ENCODE peak calls at places on chromosome 16, in four cellular contexts. One of them, this sample, is unnamed. For H3K9me3, the result is how much of the 10 kb centered on the place peaks cover.

GRCh38 chr16:77431131-77431670 is 3.6 kb downstream of the ADAMTS18 start:
- DNase-seq in HepG2: no peak
- DNase-seq in GM12878: no peak
- DNase-seq in H1: no peak
- DNase-seq in this sample: no peak

GRCh38 chr16:27235055-27235937 is 32.0 kb downstream of the KDM8 start:
- DNase-seq in H1: no peak
- DNase-seq in GM12878: peak
- DNase-seq in HepG2: peak
- DNase-seq in this sample: peak

GRCh38 chr16:30473231-30474061 is 904 bp downstream of the ITGAL start:
- DNase-seq in H1: no peak
- DNase-seq in GM12878: no peak
- DNase-seq in HepG2: no peak
- DNase-seq in this sample: no peak

GRCh38 chr16:6341993-6342392 is 990.7 kb upstream of the RBFOX1 start:
- DNase-seq in GM12878: no peak
- DNase-seq in H1: no peak
- DNase-seq in HepG2: no peak
- DNase-seq in this sample: peak

GRCh38 chr16:57642368-57643135 is 14.1 kb downstream of the ADGRG1 start:
- DNase-seq in HepG2: no peak
- DNase-seq in H1: no peak
- DNase-seq in GM12878: no peak
- DNase-seq in this sample: no peak

GRCh38 chr16:17206712-17207111 is 264.0 kb downstream of the XYLT1 start:
- DNase-seq in H1: no peak
- DNase-seq in HepG2: no peak
- DNase-seq in GM12878: no peak
- DNase-seq in this sample: no peak

GRCh38 chr16:82638095-82638798 is 11.5 kb downstream of the CDH13 start:
- DNase-seq in H1: no peak
- DNase-seq in HepG2: no peak
- DNase-seq in GM12878: no peak
- DNase-seq in this sample: no peak

GRCh38 chr16:73356401-73357079 is 308.6 kb upstream of the ZFHX3 start:
- DNase-seq in GM12878: no peak
- DNase-seq in HepG2: no peak
- DNase-seq in H1: no peak
- DNase-seq in this sample: peak

GRCh38 chr16:28200661-28201060 is 11.1 kb downstream of the XPO6 start:
- DNase-seq in H1: no peak
- DNase-seq in GM12878: no peak
- DNase-seq in HepG2: no peak
- DNase-seq in this sample: no peak

GRCh38 chr16:11621539-11621919 is 34.8 kb upstream of the LITAF start:
- DNase-seq in H1: no peak
- DNase-seq in GM12878: no peak
- DNase-seq in HepG2: no peak
- DNase-seq in this sample: no peak

GRCh38 chr16:11609474-11610120 is 22.9 kb upstream of the LITAF start:
- DNase-seq in GM12878: no peak
- DNase-seq in H1: no peak
- DNase-seq in HepG2: no peak
- DNase-seq in this sample: no peak

GRCh38 chr16:81005644-81006471 is 827 bp downstream of the CMC2 start:
- DNase-seq in H1: no peak
- DNase-seq in GM12878: no peak
- DNase-seq in HepG2: peak
- DNase-seq in this sample: no peak

GRCh38 chr16:47888142-47888541 is 267.7 kb downstream of the ABCC12 start:
- DNase-seq in HepG2: peak
- DNase-seq in H1: no peak
- DNase-seq in GM12878: no peak
- DNase-seq in this sample: peak

GRCh38 chr16:12675852-12676251 is 127.8 kb downstream of the CPPED1 start:
- DNase-seq in HepG2: no peak
- DNase-seq in H1: no peak
- DNase-seq in GM12878: no peak
- DNase-seq in this sample: no peak

GRCh38 chr16:58054289-58054688 is 28.7 kb downstream of the MMP15 start:
- DNase-seq in HepG2: no peak
- DNase-seq in H1: no peak
- DNase-seq in GM12878: no peak
- DNase-seq in this sample: no peak

DNA sequence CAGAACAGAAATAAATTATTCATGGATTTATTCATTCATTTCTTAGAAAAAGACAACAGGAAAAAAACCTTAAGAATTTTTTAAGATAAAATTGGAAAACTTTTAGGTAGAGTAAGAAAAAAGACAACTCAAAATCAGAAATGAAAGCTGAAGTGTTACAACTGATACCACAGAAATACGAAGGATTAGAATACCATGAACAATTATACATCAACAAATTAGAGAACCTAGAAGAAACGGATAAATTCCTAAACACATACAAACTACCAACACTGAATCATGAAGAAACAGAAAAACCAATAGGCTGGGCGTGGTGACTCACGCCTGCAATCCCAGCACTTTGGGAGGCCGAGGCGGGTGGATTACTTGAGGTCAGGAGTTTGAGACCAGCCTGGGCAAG is 27.8 kb downstream of the CTRB2 start:
- DNase-seq in HepG2: no peak
- DNase-seq in GM12878: no peak
- DNase-seq in H1: no peak
- DNase-seq in this sample: no peak
- H3K9me3 ChIP-seq in HepG2: under half
- H3K9me3 ChIP-seq in GM12878: under half
- H3K9me3 ChIP-seq in H1: under half
- H3K9me3 ChIP-seq in this sample: under half

GRCh38 chr16:54417384-54417783 is 130.8 kb upstream of the IRX3 start:
- DNase-seq in GM12878: no peak
- DNase-seq in H1: no peak
- DNase-seq in HepG2: no peak
- DNase-seq in this sample: no peak
- TF ChIP-seq SUZ12 in GM12878: no peak
- TF ChIP-seq SUZ12 in H1: no peak
- TF ChIP-seq SUZ12 in HepG2: no peak
- TF ChIP-seq SUZ12 in this sample: no peak

DNA sequence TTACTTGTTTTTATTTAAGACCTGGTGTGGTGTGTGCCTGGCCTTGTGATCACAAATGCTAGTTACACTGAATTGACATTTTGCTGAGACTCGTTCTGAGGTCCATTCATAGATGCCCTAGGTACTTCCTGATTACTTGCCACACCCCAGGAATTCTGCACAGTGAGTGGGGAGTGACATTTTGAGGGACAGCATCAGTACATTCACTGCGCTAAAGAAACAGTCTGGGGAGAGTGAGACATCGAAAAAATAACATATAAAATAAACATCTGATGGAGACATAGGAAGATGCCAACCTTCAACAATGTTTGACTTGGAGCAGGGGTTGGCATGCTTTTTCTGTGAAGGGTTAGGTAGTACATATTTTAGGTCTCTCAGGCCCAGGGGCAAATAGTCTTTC is 30.4 kb downstream of the ABCC1 start:
- DNase-seq in HepG2: no peak
- DNase-seq in H1: no peak
- DNase-seq in GM12878: no peak
- DNase-seq in this sample: no peak
- H3K9me3 ChIP-seq in HepG2: under half
- H3K9me3 ChIP-seq in H1: under half
- H3K9me3 ChIP-seq in GM12878: half or more
- H3K9me3 ChIP-seq in this sample: half or more

GRCh38 chr16:74449470-74449869 is 28.2 kb upstream of the CLEC18B start:
- DNase-seq in GM12878: no peak
- DNase-seq in HepG2: no peak
- DNase-seq in H1: no peak
- DNase-seq in this sample: no peak

GRCh38 chr16:74450236-74450635 is 29.0 kb upstream of the CLEC18B start:
- DNase-seq in H1: no peak
- DNase-seq in HepG2: no peak
- DNase-seq in GM12878: no peak
- DNase-seq in this sample: no peak

GRCh38 chr16:74448990-74449389 is 27.7 kb upstream of the CLEC18B start:
- DNase-seq in GM12878: no peak
- DNase-seq in H1: no peak
- DNase-seq in HepG2: no peak
- DNase-seq in this sample: no peak

GRCh38 chr16:74446866-74447265 is 25.6 kb upstream of the CLEC18B start:
- DNase-seq in HepG2: no peak
- DNase-seq in GM12878: no peak
- DNase-seq in H1: no peak
- DNase-seq in this sample: no peak

GRCh38 chr16:74447578-74447977 is 26.3 kb upstream of the CLEC18B start:
- DNase-seq in H1: no peak
- DNase-seq in HepG2: no peak
- DNase-seq in GM12878: no peak
- DNase-seq in this sample: no peak
- TF ChIP-seq SUZ12 in H1: no peak
- TF ChIP-seq SUZ12 in HepG2: no peak
- TF ChIP-seq SUZ12 in GM12878: no peak
- TF ChIP-seq SUZ12 in this sample: no peak

DNA sequence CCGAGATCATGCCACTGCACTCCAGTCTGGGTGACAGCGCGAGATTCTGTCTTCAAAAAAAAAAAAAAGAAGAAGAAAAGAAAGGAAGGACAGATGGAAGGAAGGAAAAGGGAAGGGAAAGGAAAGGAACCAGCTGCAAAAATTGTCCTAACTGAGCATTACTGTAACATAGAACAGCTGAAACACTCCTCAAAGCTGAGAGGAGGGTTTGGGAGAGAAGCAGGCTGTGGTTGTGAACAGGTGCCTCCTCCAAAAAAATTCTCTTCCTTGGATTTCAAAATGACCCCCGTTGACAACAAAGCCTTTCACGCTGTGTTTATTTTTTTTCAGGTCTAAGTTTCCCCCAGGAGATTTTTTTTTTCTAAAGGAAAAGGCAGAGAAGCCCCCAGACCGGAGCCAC is 541.4 kb downstream of the WWOX start:
- DNase-seq in HepG2: no peak
- DNase-seq in H1: no peak
- DNase-seq in GM12878: no peak
- DNase-seq in this sample: no peak
- H3K9me3 ChIP-seq in HepG2: under half
- H3K9me3 ChIP-seq in H1: under half
- H3K9me3 ChIP-seq in GM12878: under half
- H3K9me3 ChIP-seq in this sample: under half

DNA sequence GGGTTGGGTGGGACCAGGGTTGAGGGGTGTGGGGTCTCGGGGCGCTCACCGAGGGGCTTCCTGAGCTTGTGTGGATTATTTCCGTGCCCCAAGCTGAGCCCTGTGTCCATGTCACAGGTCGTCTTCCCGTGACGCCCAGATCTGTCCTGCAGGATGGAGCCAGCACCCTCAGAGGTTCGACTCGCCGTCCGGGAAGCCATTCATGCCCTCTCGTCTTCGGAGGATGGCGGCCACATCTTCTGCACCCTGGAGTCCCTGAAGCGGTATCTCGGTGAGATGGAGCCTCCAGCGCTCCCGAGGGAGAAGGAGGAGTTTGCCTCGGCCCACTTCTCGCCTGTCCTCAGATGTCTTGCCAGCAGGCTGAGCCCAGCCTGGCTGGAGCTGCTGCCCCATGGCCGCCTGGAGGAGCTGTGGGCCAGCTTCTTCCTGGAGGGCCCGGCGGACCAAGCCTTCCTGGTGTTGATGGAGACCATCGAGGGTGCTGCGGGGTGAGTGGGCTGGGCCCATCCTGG is 1.0 kb downstream of the TELO2 start:
- DNase-seq in GM12878: no peak
- DNase-seq in H1: no peak
- DNase-seq in HepG2: peak
- DNase-seq in this sample: no peak
- TF ChIP-seq SUZ12 in GM12878: no peak
- TF ChIP-seq SUZ12 in H1: no peak
- TF ChIP-seq SUZ12 in HepG2: no peak
- TF ChIP-seq SUZ12 in this sample: no peak

GRCh38 chr16:34743115-34743514 is 1283.7 kb downstream of the TP53TG3F start:
- DNase-seq in HepG2: no peak
- DNase-seq in H1: no peak
- DNase-seq in GM12878: no peak
- DNase-seq in this sample: no peak
- H3K9me3 ChIP-seq in HepG2: half or more
- H3K9me3 ChIP-seq in H1: under half
- H3K9me3 ChIP-seq in GM12878: under half
- H3K9me3 ChIP-seq in this sample: half or more

GRCh38 chr16:89491974-89492687 is 1.8 kb upstream of the ANKRD11 start:
- DNase-seq in GM12878: no peak
- DNase-seq in H1: no peak
- DNase-seq in HepG2: no peak
- DNase-seq in this sample: no peak
- TF ChIP-seq SUZ12 in GM12878: no peak
- TF ChIP-seq SUZ12 in H1: no peak
- TF ChIP-seq SUZ12 in HepG2: no peak
- TF ChIP-seq SUZ12 in this sample: no peak

DNA sequence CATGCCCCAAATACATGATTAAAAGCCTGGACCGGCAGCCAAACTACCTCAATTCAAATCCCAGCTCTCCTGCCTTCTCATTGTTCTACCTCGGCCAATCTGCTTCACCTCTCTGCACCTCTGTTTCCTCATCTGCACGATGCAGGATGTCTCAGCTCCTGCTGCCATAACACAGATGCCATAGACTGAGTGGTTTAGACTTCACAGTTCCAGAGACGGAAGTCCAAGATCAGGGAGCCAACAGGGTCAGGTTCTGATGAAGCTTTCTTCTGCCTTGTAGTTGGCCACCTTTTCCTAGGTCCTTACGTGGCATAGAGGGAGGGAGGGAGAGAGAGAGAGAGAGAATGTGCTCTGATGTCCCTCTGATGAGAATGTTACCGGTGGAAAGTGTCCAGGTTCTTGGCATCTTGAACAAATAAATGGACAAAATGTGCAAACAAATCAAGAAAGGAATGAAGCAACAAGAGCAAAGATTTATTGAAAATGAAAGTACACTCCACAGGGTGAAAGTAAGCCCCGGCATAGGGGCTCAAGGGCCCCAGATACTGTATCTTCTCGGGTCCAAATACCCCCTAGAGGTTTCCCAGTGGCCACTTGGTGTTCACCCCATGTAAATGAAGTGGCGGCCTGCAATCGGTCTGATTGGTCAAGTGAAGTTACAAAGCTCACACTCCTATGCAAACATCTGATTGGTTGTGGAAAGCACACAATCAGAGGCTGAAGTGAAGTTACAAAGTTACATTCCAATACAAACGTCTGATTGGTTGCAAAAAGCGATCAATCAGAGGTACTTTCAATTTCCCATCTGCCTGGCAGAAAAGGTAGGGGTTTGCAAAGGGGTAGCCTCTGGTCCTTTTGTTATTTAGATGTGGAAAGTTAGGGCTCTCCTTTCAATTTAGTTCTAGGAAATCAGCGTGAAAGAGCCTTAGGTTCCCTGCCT is 43.3 kb upstream of the ZCCHC14 start:
- DNase-seq in GM12878: no peak
- DNase-seq in HepG2: peak
- DNase-seq in H1: no peak
- DNase-seq in this sample: peak
- H3K9me3 ChIP-seq in GM12878: under half
- H3K9me3 ChIP-seq in HepG2: under half
- H3K9me3 ChIP-seq in H1: under half
- H3K9me3 ChIP-seq in this sample: half or more

This sample was measured in NT2/D1.